ENCODE peak calls at places on chromosomes 2 and 18, in nine cellular contexts. Q is activated CD8-positive, alpha-beta memory T cell treated with anti-CD3 and anti-CD28 coated beads, Interleukin-2, amount 50 U/mL, for 48 hours; V is memory B cell; J is choroid plexus epithelial cell; D is colonic mucosa; E is lung; K is mesenchymal stem cell; W is left cardiac atrium; P is amniotic stem cell. A is an unnamed sample.

GRCh38 chr18:73118121-73118816 is 250.5 kb upstream of the NETO1 start:
- DNase-seq in Q (no peak), V (no peak), J (peak), D (no peak), E (no peak), K (peak), W (no peak), P (peak), A (no peak)

GRCh38 chr2:740446-741293 is 63.5 kb upstream of the TMEM18 start:
- DNase-seq in Q (peak), V (no peak), J (peak), D (peak), E (peak), K (peak), W (peak), P (peak), A (peak)

GRCh38 chr2:15747698-15748471 is 156.2 kb downstream of the DDX1 start:
- DNase-seq in Q (no peak), V (no peak), J (no peak), D (no peak), E (no peak), K (no peak), W (no peak), P (no peak), A (no peak)

GRCh38 chr2:174633621-174633927 is 36.0 kb upstream of the WIPF1 start:
- DNase-seq in Q (no peak), V (no peak), J (peak), D (no peak), E (no peak), K (no peak), W (no peak), P (no peak), A (no peak)

GRCh38 chr2:183010112-183010511 is 28.1 kb downstream of the NCKAP1 start:
- DNase-seq in Q (no peak), V (no peak), J (peak), D (no peak), E (no peak), K (peak), W (no peak), P (no peak), A (no peak)

GRCh38 chr2:85326406-85326945 is 1.3 kb downstream of the TGOLN2 start:
- DNase-seq in Q (peak), V (peak), J (peak), D (peak), E (no peak), K (peak), W (no peak), P (no peak), A (no peak)

GRCh38 chr2:167550448-167550847 is 662.2 kb downstream of the XIRP2 start:
- DNase-seq in Q (no peak), V (no peak), J (peak), D (no peak), E (no peak), K (peak), W (no peak), P (no peak), A (no peak)

GRCh38 chr2:53727921-53728320 is 39.7 kb upstream of the CHAC2 start:
- DNase-seq in Q (no peak), V (no peak), J (no peak), D (no peak), E (no peak), K (no peak), W (no peak), P (no peak), A (no peak)

GRCh38 chr2:191710411-191710900 is 32.5 kb downstream of the NABP1 start:
- DNase-seq in Q (no peak), V (no peak), J (peak), D (no peak), E (no peak), K (peak), W (no peak), P (no peak), A (no peak)

A was measured in mucosa of gallbladder.